ENCODE peak calls at places on chromosomes 1 and 21, in eight cellular contexts. Q is Calu3; L is SHP77; E is erythroblast; Z is HS-27A; B is brain microvascular endothelial cell; S is activated naive CD4-positive, alpha-beta T cell treated with anti-CD3 and anti-CD28 coated beads for 36 hours; W is stimulated activated CD4-positive, alpha-beta T cell treated with anti-CD3 and anti-CD28 coated beads, Interleukin-15, amount 100 ng/mL, for 24 hours. I is an unnamed sample.

GRCh38 chr1:53025034-53025777 is 36.8 kb upstream of the PODN start:
- DNase-seq in Q (no peak), L (peak; percentile 5), E (no peak), Z (no peak), B (peak; percentile 55), S (no peak), W (no peak), I (peak; percentile 53)

GRCh38 chr1:226790545-226791181 is 51.6 kb upstream of the ITPKB start:
- DNase-seq in Q (no peak), L (no peak), E (no peak), Z (no peak), B (no peak), S (peak; percentile 14), W (peak; percentile 47), I (peak; percentile 13)

GRCh38 chr1:52237430-52237829 is 95.5 kb downstream of the ZFYVE9 start:
- DNase-seq in Q (no peak), L (no peak), E (no peak), Z (no peak), B (peak; percentile 76), S (no peak), W (no peak), I (no peak)

GRCh38 chr1:65319141-65319540 is 9.8 kb downstream of the DNAJC6 start:
- DNase-seq in Q (no peak), L (no peak), E (peak; percentile 40), Z (no peak), B (no peak), S (no peak), W (no peak), I (no peak)

GRCh38 chr1:153400244-153400643 is 9.4 kb upstream of the S100A8 start:
- DNase-seq in Q (no peak), L (peak; percentile 31), E (peak; percentile 14), Z (no peak), B (no peak), S (no peak), W (no peak), I (no peak)

GRCh38 chr1:55447488-55447887 is 232.3 kb upstream of the USP24 start:
- DNase-seq in Q (no peak), L (no peak), E (no peak), Z (no peak), B (no peak), S (no peak), W (no peak), I (no peak)

GRCh38 chr1:165481820-165482532 is 37.0 kb upstream of the RXRG start:
- DNase-seq in Q (peak; percentile 80), L (no peak), E (no peak), Z (peak; percentile 39), B (peak; percentile 81), S (peak; percentile 28), W (peak; percentile 51), I (no peak)

GRCh38 chr1:39955547-39956539 is 898 bp downstream of the MFSD2A start:
- DNase-seq in Q (peak; percentile 28), L (peak; percentile 85), E (peak; percentile 20), Z (peak; percentile 35), B (peak; percentile 31), S (peak; percentile 83), W (peak; percentile 79), I (peak; percentile 83)

GRCh38 chr1:23747947-23748346 is 4.7 kb downstream of the ELOA start:
- DNase-seq in Q (no peak), L (no peak), E (no peak), Z (no peak), B (no peak), S (no peak), W (no peak), I (no peak)

GRCh38 chr1:119653839-119654170 is 5.7 kb upstream of the ZNF697 start:
- DNase-seq in Q (no peak), L (no peak), E (no peak), Z (no peak), B (no peak), S (no peak), W (no peak), I (no peak)

GRCh38 chr1:21434394-21434793 is 5.5 kb upstream of the NBPF3 start:
- DNase-seq in Q (no peak), L (no peak), E (no peak), Z (no peak), B (no peak), S (no peak), W (no peak), I (no peak)

GRCh38 chr1:34825455-34826081 is 32.8 kb downstream of the GJA4 start:
- DNase-seq in Q (peak; percentile 17), L (no peak), E (no peak), Z (no peak), B (no peak), S (no peak), W (no peak), I (no peak)

GRCh38 chr1:29542476-29543015 is 306.2 kb downstream of the PTPRU start:
- DNase-seq in Q (no peak), L (peak; percentile 53), E (no peak), Z (no peak), B (no peak), S (no peak), W (no peak), I (peak; percentile 15)

GRCh38 chr1:31574749-31575372 is 1.5 kb upstream of the TINAGL1 start:
- DNase-seq in Q (no peak), L (no peak), E (peak; percentile 37), Z (no peak), B (no peak), S (no peak), W (no peak), I (no peak)

GRCh38 chr1:243562473-243562872 is 287.6 kb downstream of the AKT3 start:
- DNase-seq in Q (no peak), L (no peak), E (no peak), Z (no peak), B (no peak), S (no peak), W (no peak), I (no peak)

GRCh38 chr1:183281039-183281438 is 95.0 kb downstream of the LAMC2 start:
- DNase-seq in Q (peak; percentile 9), L (peak; percentile 6), E (no peak), Z (peak; percentile 71), B (no peak), S (no peak), W (no peak), I (no peak)

GRCh38 chr21:43923391-43923790 is 58.4 kb downstream of the AGPAT3 start:
- DNase-seq in Q (no peak), L (no peak), E (no peak), Z (no peak), B (no peak), S (no peak), W (no peak), I (no peak)

GRCh38 chr1:36142121-36142520 is 7.2 kb downstream of the TRAPPC3 start:
- DNase-seq in Q (no peak), L (no peak), E (no peak), Z (no peak), B (no peak), S (no peak), W (no peak), I (no peak)

GRCh38 chr1:62240651-62241050 is 46.0 kb downstream of the L1TD1 start:
- DNase-seq in Q (no peak), L (peak; percentile 50), E (no peak), Z (no peak), B (no peak), S (no peak), W (no peak), I (no peak)

GRCh38 chr1:52651904-52652303 is 18.9 kb downstream of the SHISAL2A start:
- DNase-seq in Q (no peak), L (no peak), E (no peak), Z (no peak), B (no peak), S (no peak), W (no peak), I (no peak)

GRCh38 chr1:65230741-65231439 is 78.5 kb upstream of the DNAJC6 start:
- DNase-seq in Q (no peak), L (peak; percentile 9), E (peak; percentile 82), Z (no peak), B (no peak), S (peak; percentile 31), W (no peak), I (no peak)

GRCh38 chr1:207393610-207394009 is 60.5 kb upstream of the CR2 start:
- DNase-seq in Q (peak; percentile 83), L (no peak), E (peak; percentile 17), Z (peak; percentile 68), B (peak; percentile 95), S (no peak), W (no peak), I (no peak)

GRCh38 chr1:113684153-113684541 is 75.1 kb downstream of the PHTF1 start:
- DNase-seq in Q (no peak), L (no peak), E (peak; percentile 55), Z (no peak), B (no peak), S (no peak), W (no peak), I (no peak)

I was measured in Peyer's patch.